ENCODE peak calls at places on chromosomes 12 and 14, in four cellular contexts. Q is glomerular endothelial cell; W is anterior cingulate cortex; K is activated T-helper 1 cell treated with anti-CD3 and anti-CD28 coated beads, Interleukin-2, amount 50 U/mL, for 16 hours. V is an unnamed sample.

GRCh38 chr14:75252254-75252837 is 26.3 kb upstream of the FOS start:
- DNase-seq in Q (no peak), W (no peak), K (no peak), V (no peak)

GRCh38 chr14:51626788-51627187 is 24.9 kb upstream of the FRMD6 start:
- DNase-seq in K (no peak), W (no peak), Q (no peak), V (no peak)

GRCh38 chr14:52551696-52552062 is 626 bp downstream of the TXNDC16 start:
- DNase-seq in K (no peak), Q (peak; percentile 14), W (no peak), V (no peak)

GRCh38 chr12:120115692-120116442 is 686 bp downstream of the RAB35 start:
- DNase-seq in Q (no peak), W (no peak), K (no peak), V (no peak)

GRCh38 chr12:68899251-68899771 is 33.7 kb downstream of the CPM start:
- DNase-seq in Q (no peak), W (no peak), K (no peak), V (no peak)

GRCh38 chr14:65461730-65462129 is 49.2 kb downstream of the FUT8 start:
- DNase-seq in W (no peak), K (no peak), Q (no peak), V (no peak)

GRCh38 chr14:58280954-58281787 is 17.2 kb upstream of the ARID4A start:
- DNase-seq in W (no peak), K (no peak), Q (peak; percentile 96), V (peak; percentile 25)

GRCh38 chr12:3336606-3337311 is 154.2 kb upstream of the PRMT8 start:
- DNase-seq in W (peak; percentile 77), K (no peak), Q (no peak), V (no peak)

GRCh38 chr14:63726499-63726898 is 1.4 kb downstream of the SGPP1 start:
- DNase-seq in Q (no peak), W (no peak), K (no peak), V (no peak)

GRCh38 chr14:103401223-103402214 is 16.3 kb downstream of the MARK3 start:
- DNase-seq in W (no peak), Q (no peak), K (no peak), V (no peak)